ENCODE peak calls at places on chromosomes 3 and 15, in eight cellular contexts. R is aorta, C is mucosa of descending colon, X is cardiac muscle cell, D is stomach, A is Peyer's patch, K is left ventricle myocardium inferior, T is psoas muscle. F is an unnamed sample.
A peak's percentile ranks its signal among the peaks of the same experiment; 100 is the strongest.

GRCh38 chr3:189222927-189223706 is 51.3 kb downstream of the TPRG1 start:
- DNase-seq in R (no peak), C (no peak), X (no peak), D (no peak), A (no peak), K (no peak), T (no peak), F (no peak)

GRCh38 chr3:42055291-42055690 is 35.9 kb upstream of the TRAK1 start:
- DNase-seq in R (no peak), C (no peak), X (peak; percentile 77), D (no peak), A (no peak), K (no peak), T (no peak), F (no peak)

GRCh38 chr3:26484140-26484539 is 138.4 kb upstream of the LRRC3B start:
- DNase-seq in R (no peak), C (no peak), X (no peak), D (no peak), A (no peak), K (no peak), T (no peak), F (no peak)

GRCh38 chr3:159818997-159819500 is 169.6 kb upstream of the IL12A start:
- DNase-seq in R (no peak), C (no peak), X (no peak), D (no peak), A (no peak), K (no peak), T (no peak), F (no peak)

GRCh38 chr15:63463793-63464192 is 40.6 kb upstream of the USP3 start:
- DNase-seq in R (no peak), C (peak; percentile 60), X (no peak), D (peak; percentile 66), A (no peak), K (no peak), T (no peak), F (no peak)

GRCh38 chr3:128859573-128860154 is 19.8 kb upstream of the ACAD9 start:
- DNase-seq in R (no peak), C (no peak), X (peak; percentile 13), D (no peak), A (no peak), K (no peak), T (no peak), F (no peak)

GRCh38 chr3:177898185-177898584 is 638.1 kb upstream of the KCNMB2 start:
- DNase-seq in R (no peak), C (no peak), X (no peak), D (no peak), A (no peak), K (no peak), T (no peak), F (no peak)

GRCh38 chr3:66816110-66816761 is 181.9 kb upstream of the KBTBD8 start:
- DNase-seq in R (no peak), C (no peak), X (peak; percentile 79), D (no peak), A (no peak), K (no peak), T (no peak), F (no peak)

GRCh38 chr15:67036775-67037555 is 28.4 kb upstream of the SMAD3 start:
- DNase-seq in R (no peak), C (no peak), X (no peak), D (no peak), A (no peak), K (no peak), T (no peak), F (no peak)

GRCh38 chr3:64818196-64818595 is 130.4 kb upstream of the ADAMTS9 start:
- DNase-seq in R (no peak), C (no peak), X (peak; percentile 17), D (no peak), A (no peak), K (no peak), T (no peak), F (no peak)

GRCh38 chr3:85255954-85256353 is 297.2 kb downstream of the CADM2 start:
- DNase-seq in R (no peak), C (no peak), X (no peak), D (no peak), A (no peak), K (no peak), T (no peak), F (no peak)

GRCh38 chr3:168269019-168269418 is 173.3 kb upstream of the GOLIM4 start:
- DNase-seq in R (no peak), C (no peak), X (no peak), D (no peak), A (no peak), K (no peak), T (no peak), F (no peak)

GRCh38 chr3:98445949-98446406 is 17.0 kb upstream of the OR5K1 start:
- DNase-seq in R (no peak), C (no peak), X (no peak), D (no peak), A (no peak), K (no peak), T (no peak), F (no peak)

GRCh38 chr3:69959581-69959980 is 40.0 kb upstream of the SAMMSON start:
- DNase-seq in R (no peak), C (no peak), X (no peak), D (no peak), A (no peak), K (no peak), T (no peak), F (no peak)

GRCh38 chr3:73203633-73204032 is 142.2 kb downstream of the EBLN2 start:
- DNase-seq in R (no peak), C (no peak), X (no peak), D (no peak), A (no peak), K (no peak), T (no peak), F (no peak)

GRCh38 chr3:195163719-195164572 is 107.0 kb downstream of the XXYLT1 start:
- DNase-seq in R (no peak), C (no peak), X (no peak), D (no peak), A (no peak), K (no peak), T (no peak), F (no peak)

GRCh38 chr3:65871305-65872141 is 167.2 kb downstream of the MAGI1 start:
- DNase-seq in R (peak; percentile 51), C (peak; percentile 79), X (no peak), D (peak; percentile 88), A (peak; percentile 58), K (peak; percentile 40), T (peak; percentile 67), F (peak; percentile 25)

GRCh38 chr3:46649436-46649835 is 37.1 kb downstream of the FAM240A start:
- DNase-seq in R (no peak), C (no peak), X (no peak), D (no peak), A (no peak), K (no peak), T (no peak), F (no peak)

GRCh38 chr15:70439304-70439877 is 324.0 kb downstream of the UACA start:
- DNase-seq in R (no peak), C (no peak), X (peak; percentile 12), D (no peak), A (peak; percentile 38), K (no peak), T (no peak), F (no peak)

GRCh38 chr3:48467110-48467454 is 20.5 kb downstream of the ATRIP start:
- DNase-seq in R (no peak), C (no peak), X (no peak), D (no peak), A (no peak), K (no peak), T (no peak), F (no peak)
- H3K4me3 ChIP-seq in R (no peak overlapping the region), C (no peak overlapping the region), X (no peak overlapping the region), D (peak overlapping the region; percentile 51), A (peak overlapping the region; percentile 46), K (peak overlapping the region; percentile 72), T (peak overlapping the region; percentile 77), F (peak overlapping the region; percentile 54)

GRCh38 chr15:58882243-58882642 is 51.2 kb downstream of the SLTM start:
- DNase-seq in R (no peak), C (no peak), X (no peak), D (no peak), A (no peak), K (no peak), T (no peak), F (no peak)

GRCh38 chr15:58875343-58875742 is 58.1 kb downstream of the SLTM start:
- DNase-seq in R (no peak), C (no peak), X (no peak), D (no peak), A (no peak), K (no peak), T (no peak), F (no peak)

GRCh38 chr15:58876306-58876705 is 57.2 kb downstream of the SLTM start:
- DNase-seq in R (no peak), C (no peak), X (no peak), D (no peak), A (no peak), K (no peak), T (no peak), F (no peak)

GRCh38 chr15:58880320-58880719 is 53.2 kb downstream of the SLTM start:
- DNase-seq in R (no peak), C (no peak), X (no peak), D (no peak), A (no peak), K (no peak), T (no peak), F (no peak)

DNA sequence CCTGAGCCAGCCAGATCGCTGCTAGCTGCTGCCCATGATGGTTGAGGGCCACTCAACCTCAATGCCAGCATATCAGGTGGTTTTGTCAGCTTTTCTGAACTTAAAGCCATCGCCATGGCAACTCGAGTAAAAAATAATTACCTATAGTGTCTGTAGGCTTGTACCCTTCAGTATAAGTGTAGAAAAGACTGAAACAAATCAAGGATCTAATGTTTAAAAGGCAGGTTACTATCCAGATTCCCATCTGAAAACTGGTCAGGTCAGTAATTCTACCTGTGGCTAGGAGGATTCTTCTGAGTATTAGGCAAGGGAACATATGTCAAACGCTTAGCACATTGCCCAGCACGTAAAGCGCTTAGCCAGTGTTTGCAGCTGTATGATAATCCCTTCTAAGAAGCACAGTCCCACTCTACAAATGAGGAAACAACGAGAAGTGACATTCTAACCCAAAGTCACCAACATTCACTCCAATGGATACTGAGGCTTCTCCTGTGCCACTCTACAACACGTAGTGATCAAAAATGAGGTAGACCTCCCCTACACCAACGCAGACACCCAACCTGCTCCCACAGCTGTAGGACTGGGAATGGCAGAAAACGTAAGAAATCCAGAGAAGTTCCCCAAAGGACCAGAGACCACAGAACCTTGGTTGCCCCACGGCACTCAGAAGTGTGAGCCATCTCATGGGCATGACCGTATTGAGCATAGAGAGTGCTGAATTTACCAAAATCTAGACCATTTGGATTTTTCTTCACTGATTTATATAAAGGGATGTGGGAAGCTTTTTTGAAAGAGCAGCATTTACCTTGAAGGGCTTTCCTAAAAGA is 55.3 kb downstream of the SLTM start:
- DNase-seq in R (no peak), C (no peak), X (no peak), D (no peak), A (no peak), K (no peak), T (no peak), F (no peak)
- H3K36me3 ChIP-seq in R (peaks cover 3% of the 10 kb centered on the region), C (peaks cover 8% of the 10 kb centered on the region), X (peaks cover 38% of the 10 kb centered on the region), D (peaks cover 70% of the 10 kb centered on the region), A (no peaks in the 10 kb centered on the region), K (peaks cover 63% of the 10 kb centered on the region), T (peaks cover 67% of the 10 kb centered on the region), F (peaks cover 64% of the 10 kb centered on the region)

GRCh38 chr3:30308131-30308530 is 298.3 kb upstream of the TGFBR2 start:
- DNase-seq in R (no peak), C (no peak), X (peak; percentile 54), D (no peak), A (no peak), K (no peak), T (no peak), F (no peak)
- H3K4me3 ChIP-seq in R (no peak overlapping the region), C (no peak overlapping the region), X (no peak overlapping the region), D (no peak overlapping the region), A (no peak overlapping the region), K (no peak overlapping the region), T (no peak overlapping the region), F (no peak overlapping the region)

GRCh38 chr3:149016242-149016641 is 24.9 kb downstream of the GYG1 start:
- DNase-seq in R (no peak), C (no peak), X (no peak), D (no peak), A (no peak), K (no peak), T (no peak), F (no peak)
- H3K36me3 ChIP-seq in R (no peaks in the 10 kb centered on the region), C (no peaks in the 10 kb centered on the region), X (no peaks in the 10 kb centered on the region), D (peaks cover 63% of the 10 kb centered on the region), A (no peaks in the 10 kb centered on the region), K (peaks cover 26% of the 10 kb centered on the region), T (peaks cover 34% of the 10 kb centered on the region), F (peaks cover 10% of the 10 kb centered on the region)

F was measured in tibial artery.